ENCODE peak calls at places on chromosome 18, in nine cellular contexts. J is thoracic aorta; H is psoas muscle; E is sigmoid colon; I is fibroblast of lung; C is CD4-positive, alpha-beta memory T cell; P is lower leg skin; V is Peyer's patch; S is brain microvascular endothelial cell. G is an unnamed sample.

GRCh38 chr18:73614812-73615211 is 532.8 kb downstream of the FBXO15 start:
- DNase-seq in I (peak; percentile 34), E (no peak), P (no peak), S (peak; percentile 21), J (no peak), V (no peak), C (no peak), H (no peak), G (peak; percentile 90)

GRCh38 chr18:2337552-2338141 is 233.7 kb downstream of the METTL4 start:
- DNase-seq in H (no peak), C (peak; percentile 29), E (no peak), J (no peak), V (no peak), P (no peak), I (peak; percentile 50), S (peak; percentile 31), G (no peak)

GRCh38 chr18:55706893-55707292 is 118.9 kb upstream of the TCF4 start:
- DNase-seq in S (peak; percentile 83), E (no peak), V (no peak), J (no peak), P (no peak), I (peak; percentile 29), C (no peak), H (no peak), G (peak; percentile 67)

GRCh38 chr18:74485860-74486849 is 10.0 kb upstream of the CNDP2 start:
- DNase-seq in H (no peak), C (no peak), I (no peak), V (no peak), P (no peak), E (no peak), J (no peak), S (no peak), G (no peak)

GRCh38 chr18:2958819-2959298 is 54.1 kb downstream of the LPIN2 start:
- DNase-seq in E (peak; percentile 77), C (no peak), V (no peak), P (peak; percentile 40), S (no peak), I (peak; percentile 81), J (no peak), H (no peak), G (peak; percentile 40)

GRCh38 chr18:3479978-3480377 is 30.0 kb downstream of the TGIF1 start:
- DNase-seq in I (no peak), C (no peak), H (no peak), V (no peak), J (no peak), E (no peak), S (no peak), P (no peak), G (no peak)

GRCh38 chr18:3806656-3807055 is 356.7 kb downstream of the TGIF1 start:
- DNase-seq in P (no peak), J (no peak), I (no peak), S (no peak), E (no peak), H (no peak), C (no peak), V (no peak), G (no peak)

GRCh38 chr18:7735194-7735593 is 168.1 kb downstream of the PTPRM start:
- DNase-seq in S (no peak), H (no peak), J (no peak), I (no peak), P (no peak), C (no peak), V (no peak), E (no peak), G (no peak)

GRCh38 chr18:11937874-11938478 is 29.9 kb upstream of the MPPE1 start:
- DNase-seq in I (peak; percentile 75), E (peak; percentile 84), S (peak; percentile 64), H (peak; percentile 84), J (peak; percentile 19), C (peak; percentile 71), V (peak; percentile 81), P (peak; percentile 87), G (no peak)

DNA sequence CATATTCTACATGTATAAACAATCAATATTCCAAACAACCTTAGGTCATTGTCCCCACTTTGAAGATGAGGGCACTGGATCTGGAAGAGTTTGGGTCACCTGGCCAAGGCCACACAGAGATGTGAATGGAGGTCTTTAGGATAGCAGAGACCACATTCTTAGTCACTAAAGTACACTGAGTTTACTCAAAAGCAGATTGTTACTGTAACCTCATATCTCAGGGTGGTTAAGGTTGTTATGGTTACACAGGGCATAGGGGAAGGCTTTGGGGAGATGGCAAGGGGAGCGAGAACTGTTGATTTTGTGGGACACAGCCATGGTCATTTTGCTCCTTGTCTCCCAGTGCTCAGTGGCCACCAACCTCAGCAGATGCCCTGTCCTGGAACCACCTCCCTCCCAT is 109.4 kb downstream of the GATA6 start:
- DNase-seq in V (no peak), C (no peak), P (no peak), I (no peak), J (no peak), S (no peak), E (no peak), H (no peak), G (no peak)
- H3K4me3 ChIP-seq in V (no peak overlapping the region), C (no peak overlapping the region), P (no peak overlapping the region), I (no peak overlapping the region), J (no peak overlapping the region), S (no peak overlapping the region), E (no peak overlapping the region), H (no peak overlapping the region), G (no peak overlapping the region)

GRCh38 chr18:35050004-35050623 is 8.9 kb downstream of the MAPRE2 start:
- DNase-seq in S (no peak), J (no peak), P (no peak), I (peak; percentile 42), C (no peak), H (no peak), V (no peak), E (no peak), G (no peak)
- H3K4me3 ChIP-seq in S (no peak overlapping the region), J (peak overlapping the region; percentile 17), P (no peak overlapping the region), I (peak overlapping the region; percentile 7), C (peak overlapping the region; percentile 31), H (no peak overlapping the region), V (no peak overlapping the region), E (no peak overlapping the region), G (no peak overlapping the region)

DNA sequence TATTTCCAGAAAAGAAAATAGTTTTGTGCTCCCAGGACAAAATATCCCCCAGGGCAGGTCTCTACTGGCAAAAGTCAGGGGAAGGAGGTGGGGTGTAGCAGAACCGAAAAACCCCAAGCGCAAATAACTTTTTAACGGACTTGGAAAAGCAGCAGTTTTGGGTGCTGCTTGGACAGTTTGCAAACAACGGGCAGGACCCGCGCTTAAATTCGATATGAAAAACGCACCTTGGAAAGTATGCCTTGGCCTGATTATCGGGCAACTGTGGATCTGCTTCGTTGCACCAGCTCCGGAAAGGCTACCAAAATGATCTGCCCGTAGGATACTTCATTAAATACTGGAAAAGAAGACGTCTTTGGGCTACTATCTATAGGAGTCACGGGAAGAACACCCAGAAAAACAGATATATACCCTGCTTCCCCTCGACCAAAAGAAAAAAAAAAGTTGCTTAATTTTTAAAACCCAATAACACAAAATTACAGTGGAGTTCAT is 2.9 kb upstream of the KCTD1 start:
- DNase-seq in I (peak; percentile 23), J (no peak), E (no peak), P (no peak), H (no peak), S (no peak), C (no peak), V (no peak), G (no peak)
- H3K4me3 ChIP-seq in I (no peak overlapping the region), J (peak overlapping the region; percentile 93), E (no peak overlapping the region), P (no peak overlapping the region), H (peak overlapping the region; percentile 82), S (peak overlapping the region; percentile 26), C (no peak overlapping the region), V (no peak overlapping the region), G (peak overlapping the region; percentile 68)

DNA sequence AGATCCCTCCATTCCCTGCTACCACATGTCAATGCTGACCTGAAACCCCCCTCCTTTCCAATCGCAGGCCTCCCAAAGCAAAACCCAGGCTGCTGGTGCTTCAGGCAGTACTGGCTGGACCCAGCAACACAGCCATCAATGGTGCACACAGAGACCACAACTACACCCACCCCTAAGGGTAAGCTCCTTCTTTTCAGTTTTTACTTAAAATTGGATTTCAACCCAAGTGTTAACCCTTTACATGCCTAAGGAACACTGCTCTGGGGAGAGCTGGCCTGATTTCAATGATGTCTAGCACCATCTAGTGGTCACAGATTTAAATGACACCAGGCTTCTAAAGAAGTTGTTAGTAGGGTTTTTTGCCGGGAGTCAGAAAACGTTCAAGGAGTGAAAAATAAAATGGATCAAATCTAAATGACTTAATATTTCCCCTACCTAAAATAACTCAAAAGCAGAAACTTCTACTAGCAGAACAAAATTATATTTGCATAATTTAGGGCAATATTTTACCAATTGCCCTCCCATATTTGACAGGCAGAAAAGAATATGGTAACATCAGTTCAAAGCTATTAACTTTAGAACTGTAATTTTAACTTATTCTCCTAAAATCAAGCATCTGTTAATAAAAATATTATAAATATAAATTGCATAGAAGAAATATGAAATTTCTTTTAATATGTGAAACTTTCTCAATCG is 24.6 kb downstream of the FECH start:
- DNase-seq in H (no peak), V (no peak), S (peak; percentile 50), J (no peak), I (peak; percentile 67), P (no peak), C (peak; percentile 53), E (no peak), G (no peak)
- H3K4me3 ChIP-seq in H (no peak overlapping the region), V (no peak overlapping the region), S (no peak overlapping the region), J (no peak overlapping the region), I (no peak overlapping the region), P (no peak overlapping the region), C (no peak overlapping the region), E (no peak overlapping the region), G (no peak overlapping the region)